ENCODE peak calls at places on chromosomes 16 and 17, in four cellular contexts. L is T-helper 1 cell, R is NCI-H1436, T is progenitor cell of endocrine pancreas. S is an unnamed sample.

GRCh38 chr16:24652803-24653202 is 76.6 kb upstream of the TNRC6A start:
- DNase-seq in L (no peak), R (no peak), T (no peak), S (no peak)

GRCh38 chr16:81210807-81211206 is 27.7 kb upstream of the BCO1 start:
- DNase-seq in L (no peak), R (peak; percentile 97), T (no peak), S (no peak)

GRCh38 chr17:2202996-2203575 is 100.5 kb downstream of the SMG6 start:
- DNase-seq in L (no peak), R (no peak), T (no peak), S (no peak)

GRCh38 chr17:34633351-34633750 is 54.0 kb downstream of the TMEM132E start:
- DNase-seq in L (no peak), R (peak; percentile 43), T (no peak), S (peak; percentile 58)

GRCh38 chr17:32854177-32854576 is 22.7 kb downstream of the MYO1D start:
- DNase-seq in L (no peak), R (no peak), T (no peak), S (no peak)

GRCh38 chr16:77332792-77333191 is 102.0 kb downstream of the ADAMTS18 start:
- DNase-seq in L (no peak), R (no peak), T (no peak), S (no peak)

GRCh38 chr16:58960484-58960883 is 226.4 kb upstream of the GOT2 start:
- DNase-seq in L (no peak), R (no peak), T (no peak), S (no peak)

GRCh38 chr16:23145186-23145585 is 4.1 kb downstream of the USP31 start:
- DNase-seq in L (no peak), R (no peak), T (no peak), S (no peak)

GRCh38 chr16:6023449-6023848 is 925.9 kb upstream of the EEF2KMT start:
- DNase-seq in L (no peak), R (no peak), T (no peak), S (no peak)

GRCh38 chr16:20611350-20611902 is 35.3 kb upstream of the ACSM2B start:
- DNase-seq in L (no peak), R (no peak), T (no peak), S (peak; percentile 68)

GRCh38 chr17:60359415-60359814 is 32.5 kb downstream of the USP32 start:
- DNase-seq in L (no peak), R (no peak), T (no peak), S (no peak)

GRCh38 chr16:85969159-85969558 is 70.2 kb downstream of the IRF8 start:
- DNase-seq in L (no peak), R (no peak), T (no peak), S (no peak)

GRCh38 chr17:40086150-40087044 is 14.0 kb downstream of the NR1D1 start:
- DNase-seq in L (peak; percentile 47), R (peak; percentile 71), T (peak; percentile 53), S (no peak)

GRCh38 chr16:50603206-50604064 is 55.2 kb downstream of the NKD1 start:
- DNase-seq in L (no peak), R (no peak), T (no peak), S (no peak)

GRCh38 chr16:3484328-3485096 is 10.8 kb downstream of the C16orf90 start:
- DNase-seq in L (no peak), R (no peak), T (no peak), S (no peak)

GRCh38 chr16:58551496-58551895 is 36.2 kb downstream of the SETD6 start:
- DNase-seq in L (no peak), R (no peak), T (no peak), S (no peak)

GRCh38 chr17:57531078-57531477 is 214.0 kb downstream of the CCDC182 start:
- DNase-seq in L (no peak), R (no peak), T (no peak), S (no peak)

GRCh38 chr17:20276430-20276829 is 190.9 kb downstream of the LGALS9B start:
- DNase-seq in L (no peak), R (no peak), T (no peak), S (no peak)

GRCh38 chr16:83138976-83139690 is 512.4 kb downstream of the CDH13 start:
- DNase-seq in L (no peak), R (no peak), T (no peak), S (no peak)

GRCh38 chr17:80348551-80349436 is 66.2 kb upstream of the ENDOV start:
- DNase-seq in L (no peak), R (no peak), T (no peak), S (no peak)

GRCh38 chr17:82204831-82205719 is 7.6 kb downstream of the CCDC57 start:
- DNase-seq in L (no peak), R (no peak), T (no peak), S (peak; percentile 75)

GRCh38 chr16:9340402-9341095 is 249.1 kb downstream of the HAPSTR1 start:
- DNase-seq in L (no peak), R (no peak), T (no peak), S (no peak)

GRCh38 chr17:9768381-9768934 is 22.9 kb downstream of the DHRS7C start:
- DNase-seq in L (no peak), R (peak; percentile 13), T (no peak), S (no peak)

GRCh38 chr16:75385507-75386152 is 47.7 kb downstream of the CFDP1 start:
- DNase-seq in L (no peak), R (peak; percentile 66), T (no peak), S (no peak)

GRCh38 chr16:63217011-63217410 is 1180.8 kb upstream of the CDH8 start:
- DNase-seq in L (no peak), R (no peak), T (no peak), S (no peak)